ENCODE peak calls at places on chromosomes 2 and 18, in eight cellular contexts. Q is upper lobe of left lung, K is cardiac fibroblast, N is left ventricle myocardium inferior, M is kidney, V is A549, L is fibroblast of lung, H is adrenal gland. X is an unnamed sample.

GRCh38 chr18:48052845-48053244 is 122.4 kb upstream of the SMAD2 start:
- DNase-seq in N (no peak), Q (no peak), H (no peak), M (peak), K (no peak), V (no peak), L (no peak), X (no peak)

GRCh38 chr18:7177131-7177744 is 53.7 kb upstream of the LRRC30 start:
- DNase-seq in N (no peak), L (peak), H (peak), V (peak), Q (no peak), M (no peak), K (peak), X (peak)

GRCh38 chr18:28204154-28204553 is 27.2 kb upstream of the CDH2 start:
- DNase-seq in K (peak), V (peak), N (no peak), M (no peak), H (peak), Q (no peak), L (peak), X (no peak)

GRCh38 chr2:109614715-109615636 is 812 bp downstream of the SOWAHC start:
- DNase-seq in K (no peak), M (peak), V (peak), L (peak), Q (no peak), H (peak), N (peak), X (peak)

GRCh38 chr18:59910967-59911366 is 11.2 kb downstream of the PMAIP1 start:
- DNase-seq in V (no peak), H (peak), K (peak), L (peak), Q (no peak), M (no peak), N (no peak), X (no peak)

GRCh38 chr2:19120941-19121750 is 237.3 kb downstream of the OSR1 start:
- DNase-seq in M (no peak), L (peak), N (peak), K (peak), H (peak), V (no peak), Q (no peak), X (no peak)

GRCh38 chr18:68733693-68734092 is 18.8 kb upstream of the TMX3 start:
- DNase-seq in L (no peak), Q (no peak), H (no peak), K (peak), M (no peak), V (peak), N (no peak), X (no peak)

GRCh38 chr2:232296766-232297525 is 81.6 kb upstream of the ALPP start:
- DNase-seq in L (peak), K (no peak), N (no peak), M (no peak), Q (no peak), V (no peak), H (no peak), X (no peak)

GRCh38 chr2:22481507-22482217 is 903.3 kb upstream of the KLHL29 start:
- DNase-seq in M (no peak), L (no peak), H (no peak), K (no peak), N (peak), Q (no peak), V (no peak), X (no peak)

GRCh38 chr2:133143649-133144048 is 424.6 kb downstream of the NCKAP5 start:
- DNase-seq in K (no peak), M (no peak), N (no peak), Q (no peak), V (no peak), H (no peak), L (no peak), X (no peak)

GRCh38 chr2:212249451-212249850 is 289.2 kb downstream of the ERBB4 start:
- DNase-seq in Q (no peak), N (no peak), M (no peak), L (peak), V (peak), H (no peak), K (peak), X (no peak)

GRCh38 chr2:172864182-172864581 is 128.5 kb downstream of the RAPGEF4 start:
- DNase-seq in L (peak), V (peak), K (peak), M (no peak), H (peak), Q (no peak), N (peak), X (no peak)

GRCh38 chr2:240247868-240248820 is 107.7 kb upstream of the OTOS start:
- DNase-seq in Q (peak), V (no peak), M (peak), K (no peak), H (no peak), N (no peak), L (no peak), X (no peak)

GRCh38 chr2:42922790-42923631 is 130.6 kb upstream of the HAAO start:
- DNase-seq in K (peak), N (no peak), L (peak), V (no peak), M (no peak), Q (no peak), H (no peak), X (no peak)

GRCh38 chr2:54559593-54560145 is 103.5 kb downstream of the SPTBN1 start:
- DNase-seq in H (peak), N (no peak), M (no peak), Q (peak), K (peak), V (peak), L (peak), X (no peak)

GRCh38 chr2:215847056-215847455 is 166.3 kb downstream of the MREG start:
- DNase-seq in N (peak), Q (no peak), M (no peak), L (no peak), K (no peak), V (no peak), H (no peak), X (no peak)

GRCh38 chr2:109689973-109690372 is 75.8 kb downstream of the SOWAHC start:
- DNase-seq in H (no peak), V (no peak), K (no peak), N (no peak), M (no peak), Q (no peak), L (no peak), X (no peak)

DNA sequence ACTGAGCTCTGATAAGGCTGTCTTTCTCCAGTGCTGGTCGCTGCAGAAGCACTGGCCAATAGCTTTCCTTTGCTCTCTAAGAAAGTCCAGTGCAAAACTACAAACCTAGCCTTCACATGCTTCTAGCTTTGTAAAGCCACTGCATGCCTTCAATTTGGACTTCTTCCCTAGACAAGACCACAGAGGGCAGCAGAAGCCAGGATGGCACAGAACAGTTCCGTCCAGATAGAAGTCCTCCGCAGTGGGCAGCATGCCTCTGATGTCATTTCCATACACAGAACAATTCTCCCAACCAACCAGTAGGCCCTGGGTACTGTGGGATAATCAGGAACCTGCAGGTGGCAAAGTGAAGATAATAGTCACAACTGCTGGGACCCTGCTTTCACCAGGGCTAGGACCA is 3.3 kb downstream of the ST6GAL2 start:
- DNase-seq in L (no peak), K (peak), M (no peak), N (no peak), V (peak), H (no peak), Q (no peak), X (no peak)
- TF ChIP-seq CTCF in L (no peak), K (no peak), M (no peak), N (peak), V (peak), H (no peak), Q (no peak), X (no peak)

GRCh38 chr2:98507461-98507860 is 62.8 kb downstream of the INPP4A start:
- DNase-seq in N (no peak), M (no peak), L (no peak), H (no peak), V (no peak), K (no peak), Q (no peak), X (no peak)
- TF ChIP-seq CTCF in N (no peak), M (no peak), L (no peak), H (no peak), V (no peak), K (no peak), Q (no peak), X (no peak)

DNA sequence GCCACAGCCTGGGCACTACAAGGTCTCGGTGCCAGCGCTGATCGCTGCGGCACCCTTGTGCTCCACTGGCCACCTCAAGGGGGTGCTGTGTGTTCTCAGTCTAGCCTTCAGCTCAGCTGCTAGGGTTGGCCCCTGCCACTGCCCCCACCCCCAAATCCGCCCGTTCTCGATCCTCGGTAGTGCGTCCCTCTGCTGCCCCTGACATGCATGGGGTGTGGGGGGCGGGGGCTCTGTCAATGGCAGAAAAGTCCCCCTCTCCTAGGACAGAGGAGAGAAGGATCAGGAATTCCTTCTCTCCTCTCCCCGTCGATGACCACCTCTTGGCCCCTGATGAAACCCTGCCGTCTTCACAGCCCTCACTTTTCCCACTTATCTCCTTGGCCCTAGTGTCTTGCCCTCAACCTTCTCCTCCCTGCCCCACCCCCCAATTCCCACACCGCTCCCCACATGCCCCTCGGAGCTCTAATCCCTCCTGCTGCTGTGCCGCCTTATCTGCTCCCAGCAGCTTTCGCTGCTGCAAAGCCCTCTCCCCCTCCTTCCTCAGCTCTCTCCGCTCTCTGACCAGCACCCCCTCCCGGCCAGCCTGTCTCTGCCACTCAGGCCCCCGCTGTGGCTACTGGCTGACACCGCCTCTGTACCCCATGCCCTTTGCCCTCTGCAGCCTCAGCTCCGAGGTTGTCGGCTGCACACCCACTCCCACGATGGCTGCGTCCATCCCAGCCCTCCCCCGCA is 4.3 kb upstream of the ASIC4 start:
- DNase-seq in M (peak), K (peak), L (peak), H (peak), Q (peak), N (peak), V (peak), X (peak)
- TF ChIP-seq CTCF in M (peak), K (peak), L (peak), H (peak), Q (peak), N (peak), V (peak), X (peak)

DNA sequence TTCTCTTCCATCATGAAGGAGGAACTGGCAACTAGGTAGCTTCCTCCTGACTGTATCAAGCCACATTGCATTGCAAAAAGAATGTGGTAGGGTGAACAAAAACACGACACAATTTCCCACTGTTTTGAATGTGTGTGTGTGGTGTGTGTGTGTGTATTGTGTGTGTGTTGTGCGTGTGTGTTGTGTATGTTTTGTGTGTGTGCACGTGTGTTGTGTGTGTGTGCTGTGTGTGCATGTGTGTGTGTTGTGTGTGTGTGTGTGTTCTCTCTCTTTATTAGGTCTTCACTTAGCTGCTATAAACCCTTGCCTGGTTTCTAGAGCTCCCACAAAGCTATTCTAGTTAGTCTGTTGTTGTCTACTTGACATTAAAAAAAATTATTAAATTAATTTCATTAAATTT is 550.0 kb upstream of the GYPC start:
- DNase-seq in V (no peak), Q (no peak), M (no peak), K (no peak), L (no peak), H (no peak), N (no peak), X (no peak)
- TF ChIP-seq CTCF in V (no peak), Q (no peak), M (no peak), K (no peak), L (no peak), H (no peak), N (no peak), X (no peak)

X was measured in mesothelial cell of epicardium.